ENCODE peak calls at places on chromosomes 13 and 19, in five cellular contexts. One of them, this sample, is unnamed.

GRCh38 chr13:105783261-105783660 is 752.2 kb downstream of the EFNB2 start:
- DNase-seq in Calu3: no peak
- DNase-seq in thoracic aorta: no peak
- DNase-seq in hepatocyte: no peak
- DNase-seq in cardiac fibroblast: no peak
- DNase-seq in this sample: no peak

GRCh38 chr19:51497666-51498065 is 3.9 kb downstream of the SIGLEC12 start:
- DNase-seq in cardiac fibroblast: no peak
- DNase-seq in Calu3: no peak
- DNase-seq in thoracic aorta: no peak
- DNase-seq in hepatocyte: no peak
- DNase-seq in this sample: no peak

GRCh38 chr13:43905435-43906031 is 25.8 kb downstream of the LACC1 start:
- DNase-seq in Calu3: peak
- DNase-seq in cardiac fibroblast: peak
- DNase-seq in hepatocyte: peak
- DNase-seq in thoracic aorta: no peak
- DNase-seq in this sample: no peak

GRCh38 chr13:26280295-26280694 is 26.4 kb downstream of the CDK8 start:
- DNase-seq in hepatocyte: no peak
- DNase-seq in cardiac fibroblast: peak
- DNase-seq in thoracic aorta: no peak
- DNase-seq in Calu3: no peak
- DNase-seq in this sample: no peak

GRCh38 chr19:35459414-35460082 is 11.5 kb downstream of the FFAR2 start:
- DNase-seq in cardiac fibroblast: peak
- DNase-seq in Calu3: peak
- DNase-seq in hepatocyte: peak
- DNase-seq in thoracic aorta: no peak
- DNase-seq in this sample: no peak

GRCh38 chr19:57465680-57466381 is 8.9 kb upstream of the VN1R1 start:
- DNase-seq in cardiac fibroblast: peak
- DNase-seq in Calu3: peak
- DNase-seq in thoracic aorta: no peak
- DNase-seq in hepatocyte: no peak
- DNase-seq in this sample: no peak

GRCh38 chr13:98189841-98190505 is 12.9 kb upstream of the RNF113B start:
- DNase-seq in Calu3: no peak
- DNase-seq in thoracic aorta: no peak
- DNase-seq in hepatocyte: no peak
- DNase-seq in cardiac fibroblast: no peak
- DNase-seq in this sample: no peak

GRCh38 chr13:36910545-36910944 is 9.5 kb downstream of the SMAD9 start:
- DNase-seq in hepatocyte: no peak
- DNase-seq in thoracic aorta: no peak
- DNase-seq in Calu3: no peak
- DNase-seq in cardiac fibroblast: no peak
- DNase-seq in this sample: no peak

GRCh38 chr19:45117167-45117594 is 24.2 kb downstream of the PPP1R37 start:
- DNase-seq in hepatocyte: peak
- DNase-seq in thoracic aorta: no peak
- DNase-seq in cardiac fibroblast: no peak
- DNase-seq in Calu3: no peak
- DNase-seq in this sample: no peak

GRCh38 chr13:34257980-34258379 is 440.0 kb downstream of the RFC3 start:
- DNase-seq in cardiac fibroblast: no peak
- DNase-seq in thoracic aorta: no peak
- DNase-seq in hepatocyte: no peak
- DNase-seq in Calu3: no peak
- DNase-seq in this sample: no peak

GRCh38 chr13:58134012-58134411 is 502.5 kb downstream of the PCDH17 start:
- DNase-seq in Calu3: no peak
- DNase-seq in thoracic aorta: no peak
- DNase-seq in hepatocyte: peak
- DNase-seq in cardiac fibroblast: no peak
- DNase-seq in this sample: no peak

GRCh38 chr19:45492627-45493470 is 4.0 kb downstream of the RTN2 start:
- DNase-seq in hepatocyte: peak
- DNase-seq in cardiac fibroblast: peak
- DNase-seq in Calu3: no peak
- DNase-seq in thoracic aorta: no peak
- DNase-seq in this sample: no peak

GRCh38 chr13:98265669-98266551 is 88.8 kb upstream of the RNF113B start:
- DNase-seq in hepatocyte: peak
- DNase-seq in thoracic aorta: no peak
- DNase-seq in Calu3: peak
- DNase-seq in cardiac fibroblast: no peak
- DNase-seq in this sample: no peak

GRCh38 chr13:62512194-62513141 is 1096.8 kb upstream of the PCDH20 start:
- DNase-seq in cardiac fibroblast: peak
- DNase-seq in thoracic aorta: no peak
- DNase-seq in Calu3: peak
- DNase-seq in hepatocyte: peak
- DNase-seq in this sample: no peak

GRCh38 chr19:10603084-10603872 is 16.2 kb upstream of the AP1M2 start:
- DNase-seq in thoracic aorta: no peak
- DNase-seq in hepatocyte: peak
- DNase-seq in Calu3: no peak
- DNase-seq in cardiac fibroblast: peak
- DNase-seq in this sample: peak

GRCh38 chr19:36054733-36055686 is at the start of gene WDR62:
- DNase-seq in thoracic aorta: peak
- DNase-seq in Calu3: peak
- DNase-seq in cardiac fibroblast: peak
- DNase-seq in hepatocyte: peak
- DNase-seq in this sample: peak

GRCh38 chr19:18191640-18192062 is 1.4 kb upstream of the MPV17L2 start:
- DNase-seq in thoracic aorta: no peak
- DNase-seq in cardiac fibroblast: no peak
- DNase-seq in hepatocyte: no peak
- DNase-seq in Calu3: no peak
- DNase-seq in this sample: no peak

GRCh38 chr13:39302855-39303254 is 264.6 kb downstream of the NHLRC3 start:
- DNase-seq in thoracic aorta: no peak
- DNase-seq in cardiac fibroblast: no peak
- DNase-seq in Calu3: no peak
- DNase-seq in hepatocyte: no peak
- DNase-seq in this sample: no peak

GRCh38 chr19:55230329-55230728 is 1.8 kb upstream of the TMEM86B start:
- DNase-seq in cardiac fibroblast: no peak
- DNase-seq in hepatocyte: no peak
- DNase-seq in thoracic aorta: no peak
- DNase-seq in Calu3: no peak
- DNase-seq in this sample: no peak

GRCh38 chr13:33728271-33729037 is 89.5 kb upstream of the RFC3 start:
- DNase-seq in thoracic aorta: no peak
- DNase-seq in hepatocyte: no peak
- DNase-seq in Calu3: no peak
- DNase-seq in cardiac fibroblast: peak
- DNase-seq in this sample: peak

GRCh38 chr13:51590231-51590630 is 6.0 kb downstream of the WDFY2 start:
- DNase-seq in Calu3: no peak
- DNase-seq in cardiac fibroblast: no peak
- DNase-seq in thoracic aorta: no peak
- DNase-seq in hepatocyte: no peak
- DNase-seq in this sample: no peak

GRCh38 chr19:17479325-17479791 is 9.0 kb downstream of the SLC27A1 start:
- DNase-seq in thoracic aorta: no peak
- DNase-seq in Calu3: no peak
- DNase-seq in hepatocyte: no peak
- DNase-seq in cardiac fibroblast: peak
- DNase-seq in this sample: no peak

GRCh38 chr13:108911807-108912206 is 282.4 kb downstream of the MYO16 start:
- DNase-seq in thoracic aorta: no peak
- DNase-seq in Calu3: peak
- DNase-seq in cardiac fibroblast: no peak
- DNase-seq in hepatocyte: no peak
- DNase-seq in this sample: no peak

GRCh38 chr13:108919036-108919907 is 289.9 kb downstream of the MYO16 start:
- DNase-seq in hepatocyte: no peak
- DNase-seq in Calu3: no peak
- DNase-seq in cardiac fibroblast: no peak
- DNase-seq in thoracic aorta: no peak
- DNase-seq in this sample: no peak

GRCh38 chr13:108917581-108917980 is 288.2 kb downstream of the MYO16 start:
- DNase-seq in hepatocyte: no peak
- DNase-seq in thoracic aorta: no peak
- DNase-seq in Calu3: no peak
- DNase-seq in cardiac fibroblast: peak
- DNase-seq in this sample: no peak

GRCh38 chr13:108915634-108916497 is 286.5 kb downstream of the MYO16 start:
- DNase-seq in cardiac fibroblast: peak
- DNase-seq in Calu3: peak
- DNase-seq in thoracic aorta: peak
- DNase-seq in hepatocyte: peak
- DNase-seq in this sample: peak

GRCh38 chr13:108915095-108915633 is 285.8 kb downstream of the MYO16 start:
- DNase-seq in hepatocyte: peak
- DNase-seq in Calu3: no peak
- DNase-seq in cardiac fibroblast: peak
- DNase-seq in thoracic aorta: no peak
- DNase-seq in this sample: no peak
- TF ChIP-seq CTCF in hepatocyte: peak
- TF ChIP-seq CTCF in Calu3: no peak
- TF ChIP-seq CTCF in cardiac fibroblast: peak
- TF ChIP-seq CTCF in thoracic aorta: peak
- TF ChIP-seq CTCF in this sample: peak

GRCh38 chr19:29783627-29784190 is 28.1 kb upstream of the CCNE1 start:
- DNase-seq in hepatocyte: no peak
- DNase-seq in cardiac fibroblast: no peak
- DNase-seq in Calu3: no peak
- DNase-seq in thoracic aorta: no peak
- DNase-seq in this sample: no peak

GRCh38 chr19:29784598-29785223 is 27.1 kb upstream of the CCNE1 start:
- DNase-seq in Calu3: no peak
- DNase-seq in cardiac fibroblast: no peak
- DNase-seq in thoracic aorta: no peak
- DNase-seq in hepatocyte: no peak
- DNase-seq in this sample: no peak

GRCh38 chr19:29789007-29789406 is 22.8 kb upstream of the CCNE1 start:
- DNase-seq in Calu3: no peak
- DNase-seq in hepatocyte: no peak
- DNase-seq in cardiac fibroblast: no peak
- DNase-seq in thoracic aorta: no peak
- DNase-seq in this sample: no peak

GRCh38 chr19:29785360-29785759 is 26.4 kb upstream of the CCNE1 start:
- DNase-seq in Calu3: no peak
- DNase-seq in thoracic aorta: no peak
- DNase-seq in hepatocyte: no peak
- DNase-seq in cardiac fibroblast: no peak
- DNase-seq in this sample: no peak

DNA sequence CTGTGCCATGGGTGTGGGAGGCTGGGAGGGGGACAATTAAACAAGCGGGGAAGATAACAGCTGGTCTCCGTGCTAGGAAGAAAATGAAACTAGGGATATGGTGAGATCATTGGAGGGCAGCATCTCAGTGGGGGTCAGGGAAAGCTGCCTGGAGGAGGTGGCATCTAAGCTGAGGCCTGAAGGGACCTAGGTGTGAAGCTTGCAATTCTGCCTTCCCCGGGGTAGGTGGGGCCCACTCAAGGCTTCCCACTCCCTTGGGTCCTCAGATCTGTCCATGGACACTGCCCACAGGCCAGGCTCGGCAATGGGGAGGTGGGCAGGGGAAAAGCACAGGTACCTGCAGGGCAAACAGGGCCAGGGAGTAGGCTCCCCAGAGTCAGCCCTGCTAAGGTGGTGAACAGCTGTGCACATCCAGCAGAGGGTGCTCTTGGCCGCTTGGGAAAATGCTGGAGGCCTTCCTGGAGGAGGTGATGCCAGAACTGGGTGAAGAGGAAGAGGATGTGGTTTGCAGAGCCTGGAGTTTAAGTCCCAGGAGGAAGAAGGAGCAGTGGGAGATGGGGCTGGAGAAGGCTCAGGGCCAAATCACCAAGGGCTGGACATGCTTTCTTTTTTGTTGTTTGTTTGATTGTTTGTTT is 25.7 kb upstream of the CCNE1 start:
- DNase-seq in hepatocyte: no peak
- DNase-seq in thoracic aorta: no peak
- DNase-seq in cardiac fibroblast: no peak
- DNase-seq in Calu3: peak
- DNase-seq in this sample: no peak
- TF ChIP-seq CTCF in hepatocyte: no peak
- TF ChIP-seq CTCF in thoracic aorta: no peak
- TF ChIP-seq CTCF in cardiac fibroblast: peak
- TF ChIP-seq CTCF in Calu3: no peak
- TF ChIP-seq CTCF in this sample: no peak

GRCh38 chr13:23319915-23320224 is 113.6 kb downstream of the SACS start:
- DNase-seq in cardiac fibroblast: no peak
- DNase-seq in hepatocyte: no peak
- DNase-seq in thoracic aorta: no peak
- DNase-seq in Calu3: no peak
- DNase-seq in this sample: no peak
- TF ChIP-seq CTCF in cardiac fibroblast: no peak
- TF ChIP-seq CTCF in hepatocyte: no peak
- TF ChIP-seq CTCF in thoracic aorta: no peak
- TF ChIP-seq CTCF in Calu3: no peak
- TF ChIP-seq CTCF in this sample: no peak

GRCh38 chr19:4369109-4369887 is 25.9 kb downstream of the MPND start:
- DNase-seq in thoracic aorta: no peak
- DNase-seq in Calu3: peak
- DNase-seq in hepatocyte: no peak
- DNase-seq in cardiac fibroblast: no peak
- DNase-seq in this sample: no peak
- TF ChIP-seq CTCF in thoracic aorta: no peak
- TF ChIP-seq CTCF in Calu3: no peak
- TF ChIP-seq CTCF in hepatocyte: no peak
- TF ChIP-seq CTCF in cardiac fibroblast: no peak
- TF ChIP-seq CTCF in this sample: no peak

This sample was measured in ascending aorta.